ENCODE peak calls at places on chromosome 3, in five cellular contexts. M is GM23248, K is Karpas-422, F is fibroblast of lung, I is OCI-LY7. Z is an unnamed sample.

GRCh38 chr3:57820479-57820878 is 64.4 kb downstream of the SLMAP start:
- DNase-seq in M (no peak), K (no peak), I (no peak), F (no peak), Z (no peak)

GRCh38 chr3:185335799-185336198 is 27.1 kb upstream of the MAP3K13 start:
- DNase-seq in I (no peak), M (peak; percentile 61), K (no peak), F (no peak), Z (peak; percentile 96)

GRCh38 chr3:20480771-20481170 is 294.8 kb upstream of the SGO1 start:
- DNase-seq in I (no peak), F (no peak), M (no peak), K (no peak), Z (no peak)

GRCh38 chr3:41095702-41096101 is 103.6 kb upstream of the CTNNB1 start:
- DNase-seq in I (no peak), K (no peak), M (no peak), F (no peak), Z (no peak)

GRCh38 chr3:120170223-120170622 is 76.0 kb upstream of the GSK3B start:
- DNase-seq in K (no peak), I (no peak), M (peak; percentile 95), F (peak; percentile 43), Z (peak; percentile 73)

GRCh38 chr3:25897019-25897418 is 107.1 kb downstream of the OXSM start:
- DNase-seq in K (peak; percentile 78), I (peak; percentile 71), F (no peak), M (peak; percentile 29), Z (peak; percentile 27)

GRCh38 chr3:38283810-38284775 is 2.0 kb downstream of the SLC22A14 start:
- DNase-seq in M (peak; percentile 90), I (no peak), K (no peak), F (peak; percentile 64), Z (no peak)

GRCh38 chr3:23761440-23761896 is 44.3 kb upstream of the UBE2E1 start:
- DNase-seq in M (peak; percentile 36), K (peak; percentile 73), F (peak; percentile 52), I (peak; percentile 79), Z (peak; percentile 10)

GRCh38 chr3:58658508-58658907 is 8.1 kb downstream of the FAM3D start:
- DNase-seq in K (no peak), M (no peak), F (no peak), I (no peak), Z (no peak)

GRCh38 chr3:62027796-62028195 is 345.6 kb downstream of the FEZF2 start:
- DNase-seq in F (no peak), M (no peak), K (no peak), I (no peak), Z (no peak)

GRCh38 chr3:53493997-53494791 is at the start of gene CACNA1D:
- DNase-seq in I (no peak), F (no peak), M (peak; percentile 42), K (no peak), Z (peak; percentile 20)

GRCh38 chr3:53496984-53497383 is 2.6 kb downstream of the CACNA1D start:
- DNase-seq in I (no peak), M (no peak), F (no peak), K (no peak), Z (no peak)

GRCh38 chr3:53493618-53493996 is 804 bp upstream of the CACNA1D start:
- DNase-seq in F (no peak), K (no peak), M (no peak), I (no peak), Z (no peak)

GRCh38 chr3:53495091-53495517 is 693 bp downstream of the CACNA1D start:
- DNase-seq in I (no peak), K (no peak), F (no peak), M (no peak), Z (no peak)

DNA sequence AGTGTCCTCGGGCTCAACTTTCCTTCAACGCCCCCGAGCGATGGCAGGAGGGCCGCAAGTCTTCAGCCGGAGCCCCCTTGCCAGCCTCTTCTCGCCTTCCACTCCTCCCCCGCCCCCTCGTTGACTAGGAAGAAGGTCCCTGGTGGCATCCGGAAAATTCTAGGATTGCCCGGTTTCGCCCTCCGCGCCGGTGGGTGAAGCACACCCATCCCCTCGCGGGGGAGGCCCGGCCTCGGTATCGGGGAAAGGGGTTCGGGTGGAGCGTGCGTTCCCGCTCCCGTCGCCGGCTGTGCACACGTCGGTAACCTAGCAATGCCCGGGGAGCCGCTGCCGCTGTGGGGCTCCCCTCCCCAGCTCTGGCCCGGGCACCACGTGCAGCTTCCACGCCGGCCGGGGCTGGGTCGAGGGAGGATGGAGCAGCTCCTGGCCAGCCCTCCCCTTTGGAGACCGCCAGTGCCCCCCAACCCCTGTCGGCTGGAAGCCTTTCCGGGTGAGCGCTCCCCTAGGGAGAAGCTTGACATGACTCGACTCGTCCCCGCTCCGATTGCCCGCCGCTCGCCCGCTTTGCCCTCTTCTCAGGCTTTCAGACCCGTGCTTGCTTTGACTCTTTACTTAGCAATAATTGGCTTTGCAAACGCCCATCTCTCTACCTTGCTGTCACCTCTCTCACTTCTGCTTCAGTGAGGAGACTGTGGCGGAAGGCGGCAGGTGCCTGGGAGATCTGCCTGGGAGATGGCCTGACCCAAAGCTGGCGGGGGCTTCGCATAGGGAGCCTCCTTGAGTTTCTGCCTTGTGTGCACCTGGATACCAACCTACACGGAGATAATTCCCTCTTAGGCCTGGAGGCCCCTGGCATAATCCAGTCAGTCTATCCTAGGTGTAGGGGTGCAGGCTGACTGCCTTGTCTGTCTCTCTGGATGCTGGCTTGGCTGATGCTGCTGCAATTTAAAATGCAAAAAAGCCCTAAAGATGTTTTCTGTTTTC is 1.4 kb downstream of the CACNA1D start:
- DNase-seq in M (no peak), F (no peak), I (no peak), K (no peak), Z (no peak)
- H2AFZ ChIP-seq in M (peak overlapping the region; percentile 4), F (no peak overlapping the region), I (no peak overlapping the region), K (no peak overlapping the region), Z (no peak overlapping the region)

GRCh38 chr3:121997372-121997771 is 24.7 kb downstream of the ILDR1 start:
- DNase-seq in I (no peak), M (no peak), F (no peak), K (no peak), Z (no peak)

GRCh38 chr3:121998030-121998580 is 23.9 kb downstream of the ILDR1 start:
- DNase-seq in F (peak; percentile 18), I (peak; percentile 40), K (peak; percentile 55), M (peak; percentile 64), Z (no peak)

GRCh38 chr3:122000936-122001605 is 21.0 kb downstream of the ILDR1 start:
- DNase-seq in K (no peak), F (no peak), I (no peak), M (no peak), Z (no peak)

GRCh38 chr3:121999931-122000330 is 22.1 kb downstream of the ILDR1 start:
- DNase-seq in F (no peak), K (no peak), M (no peak), I (no peak), Z (no peak)

DNA sequence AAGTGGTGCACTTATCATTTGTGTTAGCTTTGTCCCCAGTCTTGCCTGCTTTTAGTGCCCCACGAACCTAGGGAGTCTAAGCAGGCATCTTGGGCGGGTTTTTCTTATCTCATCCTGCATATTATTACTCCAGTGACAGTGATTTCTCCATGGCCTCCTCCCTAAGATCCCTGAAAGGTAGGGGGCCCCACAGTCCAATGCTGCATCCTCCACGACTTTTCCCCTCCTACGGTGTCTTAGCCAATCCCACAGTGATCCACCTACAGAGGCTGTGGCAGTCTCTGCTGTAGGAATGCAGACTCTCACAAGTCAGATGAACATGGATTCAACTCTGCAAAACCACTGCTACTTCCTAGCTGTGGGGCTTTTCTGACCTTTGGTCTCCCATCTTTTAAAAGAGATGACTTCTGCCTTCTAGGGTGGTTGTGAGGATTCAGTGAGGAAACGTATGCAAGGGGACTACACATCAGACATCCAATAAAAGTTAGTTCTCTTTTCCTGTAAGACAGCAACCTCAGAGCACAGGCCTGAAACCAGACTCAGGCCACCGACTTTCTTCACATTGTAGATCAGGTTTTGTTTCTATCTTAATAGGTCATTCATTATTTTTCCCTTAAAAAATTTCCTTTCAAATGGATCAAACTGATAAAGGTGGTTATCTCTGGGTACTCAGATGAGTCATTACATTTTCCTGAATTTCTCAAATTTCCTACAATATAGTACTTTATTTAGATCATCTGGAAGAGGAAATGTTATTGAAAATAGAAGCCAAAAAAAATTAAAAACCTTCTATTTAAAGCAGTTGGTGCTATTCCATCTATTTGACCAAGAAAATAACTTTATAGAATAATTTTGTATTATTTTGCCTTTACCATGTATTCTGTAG is 23.2 kb downstream of the ILDR1 start:
- DNase-seq in F (no peak), K (no peak), M (no peak), I (no peak), Z (no peak)
- H3K4me2 ChIP-seq in F (no peak overlapping the region), K (no peak overlapping the region), M (no peak overlapping the region), I (peak overlapping the region; percentile 43), Z (no peak overlapping the region)

GRCh38 chr3:145864336-145864735 is 296.6 kb downstream of the PLOD2 start:
- DNase-seq in K (no peak), M (no peak), I (no peak), F (no peak), Z (no peak)
- H3K9me3 ChIP-seq in K (peaks cover 11% of the 10 kb centered on the region), M (no peaks in the 10 kb centered on the region), I (no peaks in the 10 kb centered on the region), F (no peaks in the 10 kb centered on the region), Z (no peaks in the 10 kb centered on the region)

GRCh38 chr3:142946861-142947260 is 16.6 kb downstream of the PAQR9 start:
- DNase-seq in F (no peak), M (no peak), I (no peak), K (no peak), Z (no peak)

GRCh38 chr3:142943349-142943748 is 20.1 kb downstream of the PAQR9 start:
- DNase-seq in F (no peak), I (no peak), M (no peak), K (no peak), Z (no peak)

GRCh38 chr3:142945023-142945422 is 18.5 kb downstream of the PAQR9 start:
- DNase-seq in K (no peak), F (no peak), I (no peak), M (no peak), Z (no peak)

GRCh38 chr3:142943870-142944269 is 19.6 kb downstream of the PAQR9 start:
- DNase-seq in K (no peak), M (no peak), I (no peak), F (no peak), Z (no peak)

DNA sequence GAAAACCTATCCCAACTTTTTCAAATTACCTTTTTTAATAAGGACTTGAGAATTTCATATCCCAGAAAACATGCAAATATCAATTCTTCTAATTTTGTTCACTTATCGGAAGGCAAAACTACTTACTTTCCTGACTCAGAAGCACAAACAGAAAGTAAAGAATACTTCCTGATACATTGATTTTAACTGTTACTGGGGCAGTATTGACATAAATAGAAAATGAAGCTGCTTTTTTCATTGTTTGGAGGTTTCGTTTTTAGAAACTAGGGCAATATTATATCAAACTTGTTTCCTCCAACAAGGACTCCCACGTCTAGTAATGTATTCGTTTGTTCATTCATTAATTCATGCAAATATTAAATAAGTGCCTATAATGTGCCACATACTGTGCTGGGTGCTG is 19.1 kb downstream of the PAQR9 start:
- DNase-seq in F (no peak), I (no peak), K (no peak), M (no peak), Z (no peak)
- H2AFZ ChIP-seq in F (no peak overlapping the region), I (no peak overlapping the region), K (no peak overlapping the region), M (no peak overlapping the region), Z (no peak overlapping the region)

DNA sequence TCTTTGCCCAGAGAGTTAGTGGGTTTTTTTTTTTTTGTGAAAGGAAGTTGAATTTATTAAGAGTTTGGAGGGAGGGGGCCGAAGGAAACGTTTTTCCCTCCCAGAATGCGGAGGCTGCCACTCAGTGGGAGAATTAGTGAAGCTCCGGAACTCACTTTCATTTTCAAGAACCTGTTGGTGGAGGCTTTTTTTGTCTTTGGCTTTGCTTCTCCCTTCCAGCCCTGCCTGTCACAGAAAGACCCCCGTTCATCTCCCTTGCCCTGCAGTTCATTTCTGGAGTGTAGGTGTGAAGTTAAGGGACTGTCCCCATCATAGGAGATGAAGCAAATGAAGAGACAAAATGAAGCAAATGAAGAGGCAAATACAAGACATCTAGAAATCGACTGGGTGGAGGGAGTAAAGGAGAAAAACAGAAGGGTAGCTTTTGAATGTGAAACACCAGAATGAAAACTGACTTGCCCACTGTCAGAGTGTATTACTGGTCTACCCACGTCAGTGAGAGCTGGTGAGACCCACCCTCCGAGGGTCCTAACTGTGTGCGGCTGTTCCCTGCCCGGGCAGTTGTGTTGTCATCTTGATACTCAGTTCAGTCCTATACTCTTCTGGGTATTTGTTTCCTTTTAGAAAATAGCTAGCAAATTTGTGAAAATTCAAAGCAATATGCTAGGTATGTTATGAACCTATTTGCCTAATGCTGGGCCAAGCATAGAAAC is 91.5 kb downstream of the ITPR1 start:
- DNase-seq in I (no peak), F (peak; percentile 72), M (peak; percentile 9), K (no peak), Z (no peak)
- H3K4me2 ChIP-seq in I (no peak overlapping the region), F (peak overlapping the region; percentile 95), M (peak overlapping the region; percentile 46), K (peak overlapping the region; percentile 36), Z (no peak overlapping the region)

Z was measured in PC-9.